ENCODE peak calls at places on chromosomes 16 and 17, in five cellular contexts. One of them, this sample, is unnamed.

GRCh38 chr16:1634541-1634940 is 22.4 kb downstream of the CRAMP1 start:
- DNase-seq in cardiac muscle cell: no peak
- DNase-seq in A549: no peak
- DNase-seq in sigmoid colon: no peak
- DNase-seq in head of caudate nucleus: no peak
- DNase-seq in this sample: no peak

GRCh38 chr17:55612691-55613141 is 101.5 kb upstream of the SMIM36 start:
- DNase-seq in sigmoid colon: peak; percentile 63
- DNase-seq in head of caudate nucleus: no peak
- DNase-seq in cardiac muscle cell: no peak
- DNase-seq in A549: no peak
- DNase-seq in this sample: no peak

GRCh38 chr17:66460558-66460957 is 158.1 kb downstream of the PRKCA start:
- DNase-seq in sigmoid colon: no peak
- DNase-seq in cardiac muscle cell: no peak
- DNase-seq in head of caudate nucleus: no peak
- DNase-seq in A549: no peak
- DNase-seq in this sample: no peak

GRCh38 chr16:79642652-79643051 is 42.1 kb upstream of the MAF start:
- DNase-seq in cardiac muscle cell: no peak
- DNase-seq in sigmoid colon: no peak
- DNase-seq in A549: no peak
- DNase-seq in head of caudate nucleus: no peak
- DNase-seq in this sample: no peak

GRCh38 chr17:59388070-59388556 is 56.7 kb downstream of the YPEL2 start:
- DNase-seq in head of caudate nucleus: no peak
- DNase-seq in A549: no peak
- DNase-seq in sigmoid colon: no peak
- DNase-seq in cardiac muscle cell: no peak
- DNase-seq in this sample: no peak

GRCh38 chr16:3825103-3825502 is 55.4 kb downstream of the CREBBP start:
- DNase-seq in A549: no peak
- DNase-seq in head of caudate nucleus: no peak
- DNase-seq in cardiac muscle cell: no peak
- DNase-seq in sigmoid colon: no peak
- DNase-seq in this sample: no peak

GRCh38 chr16:23155445-23156049 is 6.3 kb upstream of the USP31 start:
- DNase-seq in A549: no peak
- DNase-seq in cardiac muscle cell: peak; percentile 27
- DNase-seq in sigmoid colon: no peak
- DNase-seq in head of caudate nucleus: no peak
- DNase-seq in this sample: peak; percentile 44

GRCh38 chr16:89093602-89094251 is at the start of gene ACSF3:
- DNase-seq in sigmoid colon: peak; percentile 76
- DNase-seq in A549: peak; percentile 68
- DNase-seq in cardiac muscle cell: peak; percentile 75
- DNase-seq in head of caudate nucleus: peak; percentile 61
- DNase-seq in this sample: peak; percentile 64

GRCh38 chr16:11670171-11671131 is 2.2 kb downstream of the SNN start:
- DNase-seq in A549: no peak
- DNase-seq in head of caudate nucleus: peak; percentile 41
- DNase-seq in cardiac muscle cell: no peak
- DNase-seq in sigmoid colon: no peak
- DNase-seq in this sample: no peak

GRCh38 chr17:4310349-4311060 is 46.7 kb upstream of the ANKFY1 start:
- DNase-seq in head of caudate nucleus: peak; percentile 70
- DNase-seq in cardiac muscle cell: peak; percentile 57
- DNase-seq in A549: no peak
- DNase-seq in sigmoid colon: no peak
- DNase-seq in this sample: peak; percentile 38

GRCh38 chr17:70658840-70659239 is 489.5 kb downstream of the KCNJ2 start:
- DNase-seq in A549: no peak
- DNase-seq in head of caudate nucleus: no peak
- DNase-seq in cardiac muscle cell: no peak
- DNase-seq in sigmoid colon: no peak
- DNase-seq in this sample: no peak

GRCh38 chr17:42361781-42362186 is 26.5 kb downstream of the STAT3 start:
- DNase-seq in cardiac muscle cell: no peak
- DNase-seq in A549: no peak
- DNase-seq in head of caudate nucleus: no peak
- DNase-seq in sigmoid colon: no peak
- DNase-seq in this sample: no peak

GRCh38 chr16:89337965-89338364 is 120.5 kb downstream of the ZNF778 start:
- DNase-seq in A549: no peak
- DNase-seq in cardiac muscle cell: no peak
- DNase-seq in sigmoid colon: no peak
- DNase-seq in head of caudate nucleus: no peak
- DNase-seq in this sample: no peak

GRCh38 chr16:50696575-50697420 is 3.4 kb downstream of the NOD2 start:
- DNase-seq in cardiac muscle cell: no peak
- DNase-seq in sigmoid colon: peak; percentile 91
- DNase-seq in A549: peak; percentile 20
- DNase-seq in head of caudate nucleus: peak; percentile 35
- DNase-seq in this sample: no peak

GRCh38 chr17:55086635-55087058 is 118.1 kb downstream of the STXBP4 start:
- DNase-seq in sigmoid colon: no peak
- DNase-seq in A549: no peak
- DNase-seq in cardiac muscle cell: no peak
- DNase-seq in head of caudate nucleus: no peak
- DNase-seq in this sample: peak; percentile 68

GRCh38 chr17:62927083-62927482 is 39.0 kb upstream of the TANC2 start:
- DNase-seq in A549: no peak
- DNase-seq in sigmoid colon: no peak
- DNase-seq in cardiac muscle cell: no peak
- DNase-seq in head of caudate nucleus: no peak
- DNase-seq in this sample: no peak

GRCh38 chr16:1940273-1941161 is 2.5 kb downstream of the MSRB1 start:
- DNase-seq in A549: no peak
- DNase-seq in sigmoid colon: no peak
- DNase-seq in cardiac muscle cell: no peak
- DNase-seq in head of caudate nucleus: no peak
- DNase-seq in this sample: no peak

GRCh38 chr16:57358527-57359095 is at the start of gene CCL22:
- DNase-seq in head of caudate nucleus: no peak
- DNase-seq in sigmoid colon: no peak
- DNase-seq in A549: no peak
- DNase-seq in cardiac muscle cell: no peak
- DNase-seq in this sample: no peak

GRCh38 chr16:2535644-2536021 is 2.2 kb upstream of the PDPK1 start:
- DNase-seq in A549: no peak
- DNase-seq in head of caudate nucleus: no peak
- DNase-seq in cardiac muscle cell: no peak
- DNase-seq in sigmoid colon: peak; percentile 85
- DNase-seq in this sample: no peak

GRCh38 chr16:3577302-3577752 is at the start of gene NLRC3:
- DNase-seq in cardiac muscle cell: no peak
- DNase-seq in sigmoid colon: no peak
- DNase-seq in head of caudate nucleus: no peak
- DNase-seq in A549: no peak
- DNase-seq in this sample: no peak

GRCh38 chr17:10729334-10730193 is at the start of gene TMEM220:
- DNase-seq in head of caudate nucleus: peak; percentile 68
- DNase-seq in sigmoid colon: peak; percentile 94
- DNase-seq in cardiac muscle cell: peak; percentile 81
- DNase-seq in A549: peak; percentile 48
- DNase-seq in this sample: peak; percentile 49

GRCh38 chr16:58196898-58197313 is 1.0 kb downstream of the CSNK2A2 start:
- DNase-seq in cardiac muscle cell: no peak
- DNase-seq in sigmoid colon: no peak
- DNase-seq in A549: no peak
- DNase-seq in head of caudate nucleus: peak; percentile 18
- DNase-seq in this sample: peak; percentile 31

GRCh38 chr17:42850964-42851363 is at the start of gene AOC3:
- DNase-seq in sigmoid colon: peak; percentile 89
- DNase-seq in A549: no peak
- DNase-seq in head of caudate nucleus: no peak
- DNase-seq in cardiac muscle cell: no peak
- DNase-seq in this sample: no peak

GRCh38 chr17:10730956-10731879 is 1.4 kb upstream of the TMEM220 start:
- DNase-seq in sigmoid colon: no peak
- DNase-seq in A549: no peak
- DNase-seq in head of caudate nucleus: no peak
- DNase-seq in cardiac muscle cell: no peak
- DNase-seq in this sample: no peak

This sample was measured in A673.